ENCODE peak calls at places on chromosomes 13 and 19, in six cellular contexts. M is BE2C; P is ascending aorta; T is MCF 10A; W is CD14-positive monocyte; Z is CD8-positive, alpha-beta T cell. V is an unnamed sample.
A peak's percentile ranks its signal among the peaks of the same experiment; 100 is the strongest.

GRCh38 chr13:25971499-25972145 is 80.2 kb downstream of the SHISA2 start:
- DNase-seq in Z (peak; percentile 73), T (no peak), P (no peak), M (no peak), W (no peak), V (no peak)

GRCh38 chr19:7562646-7563393 is 27.3 kb downstream of the PNPLA6 start:
- DNase-seq in W (no peak), Z (no peak), P (no peak), M (no peak), T (peak; percentile 54), V (no peak)

GRCh38 chr13:43979492-43979891 is 99.8 kb downstream of the LACC1 start:
- DNase-seq in T (no peak), W (no peak), M (no peak), Z (no peak), P (no peak), V (no peak)

GRCh38 chr13:114065926-114066774 is 66.3 kb downstream of the RASA3 start:
- DNase-seq in W (peak; percentile 49), M (no peak), Z (peak; percentile 70), T (no peak), P (no peak), V (no peak)

GRCh38 chr13:49022472-49023144 is 46.9 kb downstream of the FNDC3A start:
- DNase-seq in P (no peak), W (no peak), Z (no peak), T (peak; percentile 19), M (no peak), V (no peak)

GRCh38 chr19:16301999-16302694 is 22.5 kb upstream of the KLF2 start:
- DNase-seq in T (peak; percentile 83), M (no peak), P (no peak), W (no peak), Z (no peak), V (no peak)

GRCh38 chr13:53782400-53783030 is 753.9 kb downstream of the OLFM4 start:
- DNase-seq in T (peak; percentile 69), W (no peak), P (no peak), M (peak; percentile 30), Z (no peak), V (no peak)

GRCh38 chr13:75705395-75705794 is 69.3 kb downstream of the LMO7 start:
- DNase-seq in P (no peak), T (peak; percentile 73), M (no peak), Z (no peak), W (no peak), V (no peak)

GRCh38 chr19:50793558-50794065 is 3.4 kb downstream of the ACP4 start:
- DNase-seq in P (no peak), W (no peak), T (no peak), M (no peak), Z (no peak), V (no peak)

GRCh38 chr19:50794778-50795664 is 4.8 kb downstream of the ACP4 start:
- DNase-seq in W (no peak), Z (no peak), M (peak; percentile 61), P (no peak), T (peak; percentile 39), V (no peak)

GRCh38 chr19:50792852-50793250 is 2.6 kb downstream of the ACP4 start:
- DNase-seq in W (no peak), P (no peak), M (no peak), Z (no peak), T (no peak), V (no peak)

GRCh38 chr19:50795665-50796073 is 5.5 kb downstream of the ACP4 start:
- DNase-seq in P (no peak), W (no peak), Z (no peak), T (no peak), M (no peak), V (no peak)

GRCh38 chr19:50794074-50794777 is 4.0 kb downstream of the ACP4 start:
- DNase-seq in Z (no peak), M (peak; percentile 66), W (no peak), T (peak; percentile 57), P (no peak), V (no peak)
- TF ChIP-seq CTCF in Z (no peak), M (peak; percentile 40), W (no peak), T (no peak), P (no peak), V (no peak)

GRCh38 chr19:55486971-55487883 is 1.0 kb upstream of the SSC5D start:
- DNase-seq in M (peak; percentile 58), P (peak; percentile 63), Z (no peak), W (no peak), T (peak; percentile 83), V (peak; percentile 65)

GRCh38 chr19:55483681-55484361 is 1.2 kb upstream of the NAT14 start:
- DNase-seq in W (no peak), T (no peak), P (no peak), Z (no peak), M (peak; percentile 20), V (no peak)

GRCh38 chr19:55484571-55485438 is at the start of gene NAT14:
- DNase-seq in W (no peak), M (peak; percentile 86), T (peak; percentile 50), Z (peak; percentile 62), P (no peak), V (no peak)

GRCh38 chr19:55486043-55486970 is 1.3 kb downstream of the NAT14 start:
- DNase-seq in W (no peak), P (no peak), T (peak; percentile 45), Z (no peak), M (peak; percentile 51), V (no peak)

GRCh38 chr19:55485439-55486011 is 537 bp downstream of the NAT14 start:
- DNase-seq in Z (no peak), M (peak; percentile 18), T (no peak), P (no peak), W (no peak), V (no peak)
- TF ChIP-seq CTCF in Z (no peak), M (no peak), T (no peak), P (no peak), W (no peak), V (no peak)

GRCh38 chr19:543912-544608 is at the start of gene GZMM:
- DNase-seq in W (no peak), T (no peak), M (no peak), Z (peak; percentile 89), P (no peak), V (no peak)

GRCh38 chr19:539429-540030 is 4.3 kb upstream of the GZMM start:
- DNase-seq in T (no peak), P (no peak), Z (no peak), W (no peak), M (no peak), V (no peak)

GRCh38 chr19:540867-541637 is 2.8 kb upstream of the GZMM start:
- DNase-seq in M (no peak), T (no peak), Z (no peak), W (no peak), P (no peak), V (no peak)

GRCh38 chr19:542173-542866 is 1.5 kb upstream of the GZMM start:
- DNase-seq in T (no peak), Z (no peak), M (no peak), W (no peak), P (no peak), V (no peak)

DNA sequence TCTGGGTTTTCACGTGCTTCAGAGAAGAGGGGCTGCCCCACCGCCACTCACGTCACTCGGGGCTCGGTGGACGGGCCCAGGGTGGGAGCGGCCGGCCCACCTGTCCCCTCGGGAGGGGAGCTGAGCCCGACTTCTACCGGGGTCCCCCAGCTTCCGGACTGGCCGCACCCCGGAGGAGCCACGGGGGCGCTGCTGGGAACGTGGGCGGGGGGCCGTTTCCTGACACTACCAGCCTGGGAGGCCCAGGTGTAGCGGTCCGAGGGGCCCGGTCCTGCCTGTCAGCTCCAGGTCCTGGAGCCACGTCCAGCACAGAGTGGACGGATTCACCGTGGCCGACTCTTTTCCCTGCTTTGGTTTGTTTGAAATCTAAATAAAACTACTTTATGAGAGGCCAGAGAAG is 2.2 kb upstream of the GZMM start:
- DNase-seq in W (no peak), M (no peak), P (no peak), T (no peak), Z (no peak), V (no peak)
- TF ChIP-seq CTCF in W (no peak), M (no peak), P (no peak), T (no peak), Z (no peak), V (no peak)

GRCh38 chr19:5157186-5157585 is 183.4 kb downstream of the PTPRS start:
- DNase-seq in P (no peak), T (no peak), W (no peak), M (no peak), Z (no peak), V (no peak)
- TF ChIP-seq CTCF in P (no peak), T (no peak), W (no peak), M (no peak), Z (no peak), V (no peak)

DNA sequence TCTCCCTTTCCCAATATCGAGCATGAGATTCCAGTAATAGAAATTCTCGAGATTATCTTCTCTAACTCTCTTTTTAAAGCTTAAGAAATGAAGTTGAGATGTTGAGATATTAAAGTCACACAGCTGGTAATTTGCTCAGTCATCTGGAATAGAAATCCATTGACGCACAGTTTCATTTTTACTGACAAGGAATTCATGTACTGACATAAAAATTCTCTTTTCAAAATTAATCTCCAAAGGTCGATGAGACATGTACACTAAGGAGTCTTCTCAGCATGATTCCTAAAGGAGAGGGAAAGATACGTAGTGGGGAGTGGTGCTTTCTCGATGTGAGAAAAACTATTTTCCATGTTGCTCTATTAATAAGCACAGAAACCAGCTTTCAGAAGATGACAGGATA is 1639.5 kb upstream of the MIR17HG start:
- DNase-seq in Z (no peak), W (no peak), T (no peak), M (no peak), P (no peak), V (no peak)
- TF ChIP-seq CTCF in Z (no peak), W (no peak), T (no peak), M (no peak), P (no peak), V (no peak)

GRCh38 chr19:48498922-48499321 is 12.7 kb downstream of the LMTK3 start:
- DNase-seq in T (no peak), Z (no peak), M (no peak), W (no peak), P (no peak), V (no peak)
- TF ChIP-seq CTCF in T (no peak), Z (no peak), M (peak; percentile 6), W (no peak), P (no peak), V (no peak)

GRCh38 chr19:29942404-29943261 is 594 bp downstream of the URI1 start:
- DNase-seq in P (no peak), Z (peak; percentile 76), W (no peak), M (peak; percentile 73), T (peak; percentile 61), V (no peak)
- TF ChIP-seq CTCF in P (no peak), Z (no peak), W (no peak), M (no peak), T (no peak), V (no peak)

DNA sequence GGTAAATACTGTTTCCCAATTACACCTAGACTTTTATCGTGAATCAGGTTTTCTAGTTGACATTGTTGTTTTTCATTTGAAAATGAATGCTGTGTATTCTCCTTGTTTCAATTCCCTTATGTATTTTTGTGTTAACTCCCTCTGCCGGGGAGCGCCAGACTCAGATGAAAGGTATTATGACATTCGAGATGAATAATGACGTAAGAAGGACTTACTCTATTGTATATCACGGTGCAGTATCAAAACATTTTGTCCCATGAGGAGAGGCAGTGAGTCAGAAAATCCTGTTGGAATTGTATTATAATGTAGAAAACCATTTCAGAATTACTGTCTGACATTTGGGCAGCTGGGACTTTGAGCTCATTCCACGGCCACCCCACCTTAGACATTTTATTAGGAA is 61.6 kb downstream of the LRCH1 start:
- DNase-seq in M (no peak), P (no peak), W (no peak), Z (no peak), T (peak; percentile 76), V (no peak)
- TF ChIP-seq CTCF in M (peak; percentile 35), P (no peak), W (peak; percentile 17), Z (no peak), T (no peak), V (no peak)